ENCODE peak calls at places on chromosomes 11 and 22, in ten cellular contexts. One of them, this sample, is unnamed.
A peak's percentile ranks its signal among the peaks of the same experiment; 100 is the strongest.

GRCh38 chr11:95877288-95877687 is 46.6 kb downstream of the MTMR2 start:
- DNase-seq in left ventricle myocardium inferior: no peak
- DNase-seq in nephron progenitor cell: no peak
- DNase-seq in T-helper 9 cell: no peak
- DNase-seq in naive thymus-derived CD8-positive, alpha-beta T cell: no peak
- DNase-seq in NB4: peak; percentile 9
- DNase-seq in stimulated activated CD4-positive, alpha-beta T cell treated with anti-CD3 and anti-CD28 coated beads, Interleukin-15, amount 100 ng/mL, for 24 hours: no peak
- DNase-seq in EH: peak; percentile 99
- DNase-seq in prostate gland: no peak
- DNase-seq in fibroblast of gingiva: peak; percentile 98
- DNase-seq in this sample: no peak

GRCh38 chr11:76561245-76561644 is 109.3 kb downstream of the LRRC32 start:
- DNase-seq in left ventricle myocardium inferior: no peak
- DNase-seq in nephron progenitor cell: no peak
- DNase-seq in T-helper 9 cell: no peak
- DNase-seq in naive thymus-derived CD8-positive, alpha-beta T cell: no peak
- DNase-seq in NB4: no peak
- DNase-seq in stimulated activated CD4-positive, alpha-beta T cell treated with anti-CD3 and anti-CD28 coated beads, Interleukin-15, amount 100 ng/mL, for 24 hours: no peak
- DNase-seq in EH: no peak
- DNase-seq in prostate gland: no peak
- DNase-seq in fibroblast of gingiva: peak; percentile 56
- DNase-seq in this sample: no peak

GRCh38 chr11:1479006-1479677 is 7.4 kb downstream of the MOB2 start:
- DNase-seq in left ventricle myocardium inferior: peak; percentile 18
- DNase-seq in nephron progenitor cell: no peak
- DNase-seq in T-helper 9 cell: no peak
- DNase-seq in naive thymus-derived CD8-positive, alpha-beta T cell: no peak
- DNase-seq in NB4: no peak
- DNase-seq in stimulated activated CD4-positive, alpha-beta T cell treated with anti-CD3 and anti-CD28 coated beads, Interleukin-15, amount 100 ng/mL, for 24 hours: no peak
- DNase-seq in EH: no peak
- DNase-seq in prostate gland: no peak
- DNase-seq in fibroblast of gingiva: no peak
- DNase-seq in this sample: no peak

GRCh38 chr11:30364139-30364875 is 41.4 kb downstream of the ARL14EP start:
- DNase-seq in left ventricle myocardium inferior: no peak
- DNase-seq in nephron progenitor cell: no peak
- DNase-seq in T-helper 9 cell: no peak
- DNase-seq in naive thymus-derived CD8-positive, alpha-beta T cell: no peak
- DNase-seq in NB4: no peak
- DNase-seq in stimulated activated CD4-positive, alpha-beta T cell treated with anti-CD3 and anti-CD28 coated beads, Interleukin-15, amount 100 ng/mL, for 24 hours: no peak
- DNase-seq in EH: no peak
- DNase-seq in prostate gland: no peak
- DNase-seq in fibroblast of gingiva: no peak
- DNase-seq in this sample: no peak

GRCh38 chr11:848988-849824 is 6.6 kb downstream of the TSPAN4 start:
- DNase-seq in left ventricle myocardium inferior: no peak
- DNase-seq in nephron progenitor cell: peak; percentile 90
- DNase-seq in T-helper 9 cell: no peak
- DNase-seq in naive thymus-derived CD8-positive, alpha-beta T cell: no peak
- DNase-seq in NB4: no peak
- DNase-seq in stimulated activated CD4-positive, alpha-beta T cell treated with anti-CD3 and anti-CD28 coated beads, Interleukin-15, amount 100 ng/mL, for 24 hours: peak; percentile 63
- DNase-seq in EH: no peak
- DNase-seq in prostate gland: no peak
- DNase-seq in fibroblast of gingiva: no peak
- DNase-seq in this sample: no peak

GRCh38 chr22:24594569-24595120 is 1.8 kb upstream of the LRRC75B start:
- DNase-seq in left ventricle myocardium inferior: no peak
- DNase-seq in nephron progenitor cell: no peak
- DNase-seq in T-helper 9 cell: no peak
- DNase-seq in naive thymus-derived CD8-positive, alpha-beta T cell: no peak
- DNase-seq in NB4: no peak
- DNase-seq in stimulated activated CD4-positive, alpha-beta T cell treated with anti-CD3 and anti-CD28 coated beads, Interleukin-15, amount 100 ng/mL, for 24 hours: no peak
- DNase-seq in EH: no peak
- DNase-seq in prostate gland: peak; percentile 64
- DNase-seq in fibroblast of gingiva: no peak
- DNase-seq in this sample: no peak

GRCh38 chr11:75603791-75604736 is 42.0 kb downstream of the SERPINH1 start:
- DNase-seq in left ventricle myocardium inferior: no peak
- DNase-seq in nephron progenitor cell: no peak
- DNase-seq in T-helper 9 cell: no peak
- DNase-seq in naive thymus-derived CD8-positive, alpha-beta T cell: no peak
- DNase-seq in NB4: no peak
- DNase-seq in stimulated activated CD4-positive, alpha-beta T cell treated with anti-CD3 and anti-CD28 coated beads, Interleukin-15, amount 100 ng/mL, for 24 hours: no peak
- DNase-seq in EH: peak; percentile 93
- DNase-seq in prostate gland: no peak
- DNase-seq in fibroblast of gingiva: peak; percentile 94
- DNase-seq in this sample: no peak

GRCh38 chr11:78418584-78419211 is 1.1 kb upstream of the GAB2 start:
- DNase-seq in left ventricle myocardium inferior: no peak
- DNase-seq in nephron progenitor cell: no peak
- DNase-seq in T-helper 9 cell: no peak
- DNase-seq in naive thymus-derived CD8-positive, alpha-beta T cell: no peak
- DNase-seq in NB4: peak; percentile 42
- DNase-seq in stimulated activated CD4-positive, alpha-beta T cell treated with anti-CD3 and anti-CD28 coated beads, Interleukin-15, amount 100 ng/mL, for 24 hours: no peak
- DNase-seq in EH: no peak
- DNase-seq in prostate gland: no peak
- DNase-seq in fibroblast of gingiva: no peak
- DNase-seq in this sample: no peak

GRCh38 chr11:121894581-121894980 is 221.4 kb downstream of the BLID start:
- DNase-seq in left ventricle myocardium inferior: no peak
- DNase-seq in nephron progenitor cell: no peak
- DNase-seq in T-helper 9 cell: no peak
- DNase-seq in naive thymus-derived CD8-positive, alpha-beta T cell: no peak
- DNase-seq in NB4: no peak
- DNase-seq in stimulated activated CD4-positive, alpha-beta T cell treated with anti-CD3 and anti-CD28 coated beads, Interleukin-15, amount 100 ng/mL, for 24 hours: no peak
- DNase-seq in EH: peak; percentile 73
- DNase-seq in prostate gland: no peak
- DNase-seq in fibroblast of gingiva: no peak
- DNase-seq in this sample: no peak

GRCh38 chr11:10607462-10607861 is 39.0 kb upstream of the LYVE1 start:
- DNase-seq in left ventricle myocardium inferior: no peak
- DNase-seq in nephron progenitor cell: no peak
- DNase-seq in T-helper 9 cell: no peak
- DNase-seq in naive thymus-derived CD8-positive, alpha-beta T cell: no peak
- DNase-seq in NB4: no peak
- DNase-seq in stimulated activated CD4-positive, alpha-beta T cell treated with anti-CD3 and anti-CD28 coated beads, Interleukin-15, amount 100 ng/mL, for 24 hours: no peak
- DNase-seq in EH: no peak
- DNase-seq in prostate gland: no peak
- DNase-seq in fibroblast of gingiva: no peak
- DNase-seq in this sample: no peak

GRCh38 chr11:120562806-120563425 is 51.4 kb downstream of the GRIK4 start:
- DNase-seq in left ventricle myocardium inferior: no peak
- DNase-seq in nephron progenitor cell: no peak
- DNase-seq in T-helper 9 cell: no peak
- DNase-seq in naive thymus-derived CD8-positive, alpha-beta T cell: no peak
- DNase-seq in NB4: no peak
- DNase-seq in stimulated activated CD4-positive, alpha-beta T cell treated with anti-CD3 and anti-CD28 coated beads, Interleukin-15, amount 100 ng/mL, for 24 hours: no peak
- DNase-seq in EH: no peak
- DNase-seq in prostate gland: no peak
- DNase-seq in fibroblast of gingiva: no peak
- DNase-seq in this sample: no peak

GRCh38 chr22:50057868-50058311 is at the start of gene TTLL8:
- DNase-seq in left ventricle myocardium inferior: no peak
- DNase-seq in nephron progenitor cell: peak; percentile 33
- DNase-seq in T-helper 9 cell: no peak
- DNase-seq in naive thymus-derived CD8-positive, alpha-beta T cell: no peak
- DNase-seq in NB4: no peak
- DNase-seq in stimulated activated CD4-positive, alpha-beta T cell treated with anti-CD3 and anti-CD28 coated beads, Interleukin-15, amount 100 ng/mL, for 24 hours: no peak
- DNase-seq in EH: no peak
- DNase-seq in prostate gland: no peak
- DNase-seq in fibroblast of gingiva: no peak
- DNase-seq in this sample: no peak

GRCh38 chr11:24521586-24521985 is 24.7 kb downstream of the LUZP2 start:
- DNase-seq in left ventricle myocardium inferior: no peak
- DNase-seq in nephron progenitor cell: no peak
- DNase-seq in T-helper 9 cell: no peak
- DNase-seq in naive thymus-derived CD8-positive, alpha-beta T cell: no peak
- DNase-seq in NB4: no peak
- DNase-seq in stimulated activated CD4-positive, alpha-beta T cell treated with anti-CD3 and anti-CD28 coated beads, Interleukin-15, amount 100 ng/mL, for 24 hours: no peak
- DNase-seq in EH: no peak
- DNase-seq in prostate gland: no peak
- DNase-seq in fibroblast of gingiva: peak; percentile 8
- DNase-seq in this sample: no peak

GRCh38 chr11:119795231-119795630 is 66.2 kb upstream of the NECTIN1 start:
- DNase-seq in left ventricle myocardium inferior: no peak
- DNase-seq in nephron progenitor cell: no peak
- DNase-seq in T-helper 9 cell: no peak
- DNase-seq in naive thymus-derived CD8-positive, alpha-beta T cell: no peak
- DNase-seq in NB4: no peak
- DNase-seq in stimulated activated CD4-positive, alpha-beta T cell treated with anti-CD3 and anti-CD28 coated beads, Interleukin-15, amount 100 ng/mL, for 24 hours: no peak
- DNase-seq in EH: peak; percentile 3
- DNase-seq in prostate gland: no peak
- DNase-seq in fibroblast of gingiva: no peak
- DNase-seq in this sample: no peak

GRCh38 chr11:115488945-115489344 is 15.3 kb downstream of the CADM1 start:
- DNase-seq in left ventricle myocardium inferior: no peak
- DNase-seq in nephron progenitor cell: no peak
- DNase-seq in T-helper 9 cell: no peak
- DNase-seq in naive thymus-derived CD8-positive, alpha-beta T cell: no peak
- DNase-seq in NB4: no peak
- DNase-seq in stimulated activated CD4-positive, alpha-beta T cell treated with anti-CD3 and anti-CD28 coated beads, Interleukin-15, amount 100 ng/mL, for 24 hours: no peak
- DNase-seq in EH: peak; percentile 89
- DNase-seq in prostate gland: no peak
- DNase-seq in fibroblast of gingiva: no peak
- DNase-seq in this sample: no peak

GRCh38 chr22:27724706-27725105 is 76.8 kb downstream of the MN1 start:
- DNase-seq in left ventricle myocardium inferior: no peak
- DNase-seq in nephron progenitor cell: no peak
- DNase-seq in T-helper 9 cell: no peak
- DNase-seq in naive thymus-derived CD8-positive, alpha-beta T cell: no peak
- DNase-seq in NB4: no peak
- DNase-seq in stimulated activated CD4-positive, alpha-beta T cell treated with anti-CD3 and anti-CD28 coated beads, Interleukin-15, amount 100 ng/mL, for 24 hours: no peak
- DNase-seq in EH: peak; percentile 51
- DNase-seq in prostate gland: no peak
- DNase-seq in fibroblast of gingiva: peak; percentile 66
- DNase-seq in this sample: no peak

GRCh38 chr11:109423114-109423859 is 1.3 kb downstream of the C11orf87 start:
- DNase-seq in left ventricle myocardium inferior: no peak
- DNase-seq in nephron progenitor cell: peak; percentile 47
- DNase-seq in T-helper 9 cell: no peak
- DNase-seq in naive thymus-derived CD8-positive, alpha-beta T cell: no peak
- DNase-seq in NB4: peak; percentile 67
- DNase-seq in stimulated activated CD4-positive, alpha-beta T cell treated with anti-CD3 and anti-CD28 coated beads, Interleukin-15, amount 100 ng/mL, for 24 hours: peak; percentile 2
- DNase-seq in EH: peak; percentile 21
- DNase-seq in prostate gland: no peak
- DNase-seq in fibroblast of gingiva: peak; percentile 1
- DNase-seq in this sample: no peak

GRCh38 chr11:57155400-57155799 is 26.4 kb upstream of the LRRC55 start:
- DNase-seq in left ventricle myocardium inferior: no peak
- DNase-seq in nephron progenitor cell: no peak
- DNase-seq in T-helper 9 cell: no peak
- DNase-seq in naive thymus-derived CD8-positive, alpha-beta T cell: no peak
- DNase-seq in NB4: no peak
- DNase-seq in stimulated activated CD4-positive, alpha-beta T cell treated with anti-CD3 and anti-CD28 coated beads, Interleukin-15, amount 100 ng/mL, for 24 hours: no peak
- DNase-seq in EH: no peak
- DNase-seq in prostate gland: no peak
- DNase-seq in fibroblast of gingiva: no peak
- DNase-seq in this sample: no peak

GRCh38 chr22:30575011-30575671 is 676 bp upstream of the GAL3ST1 start:
- DNase-seq in left ventricle myocardium inferior: peak; percentile 30
- DNase-seq in nephron progenitor cell: no peak
- DNase-seq in T-helper 9 cell: no peak
- DNase-seq in naive thymus-derived CD8-positive, alpha-beta T cell: no peak
- DNase-seq in NB4: no peak
- DNase-seq in stimulated activated CD4-positive, alpha-beta T cell treated with anti-CD3 and anti-CD28 coated beads, Interleukin-15, amount 100 ng/mL, for 24 hours: no peak
- DNase-seq in EH: peak; percentile 67
- DNase-seq in prostate gland: no peak
- DNase-seq in fibroblast of gingiva: peak; percentile 46
- DNase-seq in this sample: peak; percentile 96

GRCh38 chr11:71420455-71421241 is 27.5 kb downstream of the DHCR7 start:
- DNase-seq in left ventricle myocardium inferior: no peak
- DNase-seq in nephron progenitor cell: peak; percentile 57
- DNase-seq in T-helper 9 cell: no peak
- DNase-seq in naive thymus-derived CD8-positive, alpha-beta T cell: no peak
- DNase-seq in NB4: peak; percentile 74
- DNase-seq in stimulated activated CD4-positive, alpha-beta T cell treated with anti-CD3 and anti-CD28 coated beads, Interleukin-15, amount 100 ng/mL, for 24 hours: peak; percentile 25
- DNase-seq in EH: peak; percentile 55
- DNase-seq in prostate gland: peak; percentile 26
- DNase-seq in fibroblast of gingiva: peak; percentile 28
- DNase-seq in this sample: no peak

GRCh38 chr11:121035169-121035755 is 11.4 kb downstream of the TBCEL start:
- DNase-seq in left ventricle myocardium inferior: no peak
- DNase-seq in nephron progenitor cell: no peak
- DNase-seq in T-helper 9 cell: no peak
- DNase-seq in naive thymus-derived CD8-positive, alpha-beta T cell: no peak
- DNase-seq in NB4: no peak
- DNase-seq in stimulated activated CD4-positive, alpha-beta T cell treated with anti-CD3 and anti-CD28 coated beads, Interleukin-15, amount 100 ng/mL, for 24 hours: no peak
- DNase-seq in EH: no peak
- DNase-seq in prostate gland: no peak
- DNase-seq in fibroblast of gingiva: peak; percentile 22
- DNase-seq in this sample: no peak

GRCh38 chr22:23222033-23222840 is 41.9 kb downstream of the BCR start:
- DNase-seq in left ventricle myocardium inferior: no peak
- DNase-seq in nephron progenitor cell: no peak
- DNase-seq in T-helper 9 cell: no peak
- DNase-seq in naive thymus-derived CD8-positive, alpha-beta T cell: no peak
- DNase-seq in NB4: peak; percentile 54
- DNase-seq in stimulated activated CD4-positive, alpha-beta T cell treated with anti-CD3 and anti-CD28 coated beads, Interleukin-15, amount 100 ng/mL, for 24 hours: no peak
- DNase-seq in EH: no peak
- DNase-seq in prostate gland: no peak
- DNase-seq in fibroblast of gingiva: no peak
- DNase-seq in this sample: no peak

GRCh38 chr11:77470504-77470903 is 3.4 kb downstream of the PAK1 start:
- DNase-seq in left ventricle myocardium inferior: no peak
- DNase-seq in nephron progenitor cell: no peak
- DNase-seq in T-helper 9 cell: no peak
- DNase-seq in naive thymus-derived CD8-positive, alpha-beta T cell: no peak
- DNase-seq in NB4: no peak
- DNase-seq in stimulated activated CD4-positive, alpha-beta T cell treated with anti-CD3 and anti-CD28 coated beads, Interleukin-15, amount 100 ng/mL, for 24 hours: no peak
- DNase-seq in EH: no peak
- DNase-seq in prostate gland: no peak
- DNase-seq in fibroblast of gingiva: no peak
- DNase-seq in this sample: no peak

GRCh38 chr11:45655347-45655756 is 10.1 kb downstream of the CHST1 start:
- DNase-seq in left ventricle myocardium inferior: peak; percentile 75
- DNase-seq in nephron progenitor cell: peak; percentile 95
- DNase-seq in T-helper 9 cell: peak; percentile 50
- DNase-seq in naive thymus-derived CD8-positive, alpha-beta T cell: peak; percentile 49
- DNase-seq in NB4: peak; percentile 65
- DNase-seq in stimulated activated CD4-positive, alpha-beta T cell treated with anti-CD3 and anti-CD28 coated beads, Interleukin-15, amount 100 ng/mL, for 24 hours: peak; percentile 77
- DNase-seq in EH: peak; percentile 64
- DNase-seq in prostate gland: peak; percentile 59
- DNase-seq in fibroblast of gingiva: peak; percentile 36
- DNase-seq in this sample: peak; percentile 80

GRCh38 chr22:36471341-36471821 is 10.1 kb downstream of the TXN2 start:
- DNase-seq in left ventricle myocardium inferior: no peak
- DNase-seq in nephron progenitor cell: no peak
- DNase-seq in T-helper 9 cell: no peak
- DNase-seq in naive thymus-derived CD8-positive, alpha-beta T cell: no peak
- DNase-seq in NB4: no peak
- DNase-seq in stimulated activated CD4-positive, alpha-beta T cell treated with anti-CD3 and anti-CD28 coated beads, Interleukin-15, amount 100 ng/mL, for 24 hours: no peak
- DNase-seq in EH: peak; percentile 87
- DNase-seq in prostate gland: no peak
- DNase-seq in fibroblast of gingiva: no peak
- DNase-seq in this sample: no peak

GRCh38 chr11:56783448-56784041 is 35.0 kb upstream of the OR9G4 start:
- DNase-seq in left ventricle myocardium inferior: no peak
- DNase-seq in nephron progenitor cell: peak; percentile 3
- DNase-seq in T-helper 9 cell: no peak
- DNase-seq in naive thymus-derived CD8-positive, alpha-beta T cell: no peak
- DNase-seq in NB4: peak; percentile 71
- DNase-seq in stimulated activated CD4-positive, alpha-beta T cell treated with anti-CD3 and anti-CD28 coated beads, Interleukin-15, amount 100 ng/mL, for 24 hours: no peak
- DNase-seq in EH: peak; percentile 44
- DNase-seq in prostate gland: peak; percentile 7
- DNase-seq in fibroblast of gingiva: peak; percentile 15
- DNase-seq in this sample: no peak

GRCh38 chr11:125315088-125315740 is 150.7 kb downstream of the PKNOX2 start:
- DNase-seq in left ventricle myocardium inferior: peak; percentile 70
- DNase-seq in nephron progenitor cell: no peak
- DNase-seq in T-helper 9 cell: no peak
- DNase-seq in naive thymus-derived CD8-positive, alpha-beta T cell: no peak
- DNase-seq in NB4: no peak
- DNase-seq in stimulated activated CD4-positive, alpha-beta T cell treated with anti-CD3 and anti-CD28 coated beads, Interleukin-15, amount 100 ng/mL, for 24 hours: no peak
- DNase-seq in EH: peak; percentile 13
- DNase-seq in prostate gland: no peak
- DNase-seq in fibroblast of gingiva: no peak
- DNase-seq in this sample: no peak

GRCh38 chr11:117855452-117855851 is 21.0 kb downstream of the FXYD6 start:
- DNase-seq in left ventricle myocardium inferior: no peak
- DNase-seq in nephron progenitor cell: no peak
- DNase-seq in T-helper 9 cell: no peak
- DNase-seq in naive thymus-derived CD8-positive, alpha-beta T cell: no peak
- DNase-seq in NB4: no peak
- DNase-seq in stimulated activated CD4-positive, alpha-beta T cell treated with anti-CD3 and anti-CD28 coated beads, Interleukin-15, amount 100 ng/mL, for 24 hours: no peak
- DNase-seq in EH: no peak
- DNase-seq in prostate gland: no peak
- DNase-seq in fibroblast of gingiva: no peak
- DNase-seq in this sample: peak; percentile 43